ENCODE peak calls at places on chromosomes 13 and 19, in four cellular contexts. O is NB4, J is heart right ventricle, S is heart left ventricle. Z is an unnamed sample.

GRCh38 chr13:26693749-26694463 is 66.7 kb downstream of the GPR12 start:
- DNase-seq in O (no peak), J (no peak), S (no peak), Z (peak; percentile 15)

GRCh38 chr13:113843063-113843654 is 20.7 kb downstream of the GAS6 start:
- DNase-seq in O (no peak), J (no peak), S (no peak), Z (no peak)

GRCh38 chr19:14404322-14404721 is 14.8 kb downstream of the DDX39A start:
- DNase-seq in O (no peak), J (no peak), S (no peak), Z (no peak)

GRCh38 chr13:48615017-48615416 is 38.7 kb upstream of the CYSLTR2 start:
- DNase-seq in O (peak; percentile 68), J (no peak), S (no peak), Z (no peak)

GRCh38 chr13:111079375-111079774 is 35.7 kb upstream of the ARHGEF7 start:
- DNase-seq in O (no peak), J (no peak), S (no peak), Z (no peak)

GRCh38 chr13:24834902-24835510 is 71.0 kb downstream of the RNF17 start:
- DNase-seq in O (no peak), J (no peak), S (no peak), Z (peak; percentile 24)

GRCh38 chr13:107192289-107192688 is 624.4 kb upstream of the ARGLU1 start:
- DNase-seq in O (no peak), J (no peak), S (no peak), Z (no peak)

GRCh38 chr13:109336730-109337129 is 449.7 kb downstream of the IRS2 start:
- DNase-seq in O (no peak), J (no peak), S (no peak), Z (peak; percentile 19)

GRCh38 chr13:99985243-99985874 is 3.8 kb downstream of the ZIC2 start:
- DNase-seq in O (peak; percentile 78), J (no peak), S (no peak), Z (no peak)

GRCh38 chr13:21078501-21078900 is 17.1 kb upstream of the LATS2 start:
- DNase-seq in O (no peak), J (no peak), S (no peak), Z (no peak)

GRCh38 chr13:109684836-109685602 is 101.4 kb downstream of the IRS2 start:
- DNase-seq in O (no peak), J (peak; percentile 30), S (peak; percentile 66), Z (peak; percentile 89)

GRCh38 chr13:44921931-44922758 is 67.1 kb downstream of the NUFIP1 start:
- DNase-seq in O (no peak), J (no peak), S (peak; percentile 53), Z (peak; percentile 92)

GRCh38 chr13:20231839-20232555 is at the start of gene GJB6:
- DNase-seq in O (no peak), J (no peak), S (no peak), Z (no peak)

GRCh38 chr13:25037057-25037813 is 58.7 kb upstream of the PABPC3 start:
- DNase-seq in O (peak; percentile 73), J (no peak), S (no peak), Z (peak; percentile 79)

GRCh38 chr19:14354445-14354844 is 26.8 kb upstream of the ADGRE5 start:
- DNase-seq in O (no peak), J (no peak), S (no peak), Z (no peak)

GRCh38 chr13:27446986-27447583 is 3.3 kb downstream of the MTIF3 start:
- DNase-seq in O (no peak), J (no peak), S (no peak), Z (no peak)

GRCh38 chr19:42406111-42406510 is 16.0 kb upstream of the CNFN start:
- DNase-seq in O (no peak), J (no peak), S (no peak), Z (no peak)

GRCh38 chr19:12985049-12985776 is 10.1 kb upstream of the NFIX start:
- DNase-seq in O (peak; percentile 70), J (peak; percentile 51), S (peak; percentile 70), Z (no peak)

GRCh38 chr13:90414691-90415596 is 932.5 kb upstream of the MIR17HG start:
- DNase-seq in O (peak; percentile 12), J (no peak), S (no peak), Z (peak; percentile 72)

GRCh38 chr13:57857945-57858344 is 226.4 kb downstream of the PCDH17 start:
- DNase-seq in O (no peak), J (no peak), S (no peak), Z (no peak)

GRCh38 chr19:14347999-14348889 is 33.0 kb upstream of the ADGRE5 start:
- DNase-seq in O (peak; percentile 66), J (peak; percentile 75), S (peak; percentile 58), Z (peak; percentile 66)

GRCh38 chr19:35002037-35002535 is 2.0 kb downstream of the GRAMD1A start:
- DNase-seq in O (no peak), J (no peak), S (no peak), Z (no peak)

GRCh38 chr13:75968103-75968838 is 332.1 kb downstream of the LMO7 start:
- DNase-seq in O (no peak), J (no peak), S (no peak), Z (peak; percentile 80)

GRCh38 chr13:100895656-100896055 is 221.1 kb upstream of the TMTC4 start:
- DNase-seq in O (no peak), J (no peak), S (no peak), Z (no peak)

GRCh38 chr19:51422053-51422448 is 4.6 kb upstream of the SIGLEC10 start:
- DNase-seq in O (peak; percentile 88), J (peak; percentile 86), S (peak; percentile 81), Z (peak; percentile 80)

GRCh38 chr13:75458696-75459422 is 23.1 kb downstream of the TBC1D4 start:
- DNase-seq in O (no peak), J (peak; percentile 56), S (peak; percentile 81), Z (no peak)

GRCh38 chr19:35774274-35775045 is 904 bp upstream of the ARHGAP33 start:
- DNase-seq in O (no peak), J (no peak), S (no peak), Z (no peak)

GRCh38 chr13:112448621-112449544 is 72.7 kb downstream of the SPACA7 start:
- DNase-seq in O (no peak), J (no peak), S (no peak), Z (no peak)

GRCh38 chr13:42968906-42969305 is 23.1 kb downstream of the EPSTI1 start:
- DNase-seq in O (no peak), J (no peak), S (no peak), Z (no peak)

GRCh38 chr19:15291089-15291488 is 41.2 kb downstream of the BRD4 start:
- DNase-seq in O (no peak), J (no peak), S (no peak), Z (no peak)

GRCh38 chr13:73967397-73968165 is 166.6 kb downstream of the KLF12 start:
- DNase-seq in O (no peak), J (no peak), S (no peak), Z (no peak)

GRCh38 chr13:76917096-76917495 is 30.9 kb upstream of the KCTD12 start:
- DNase-seq in O (no peak), J (no peak), S (no peak), Z (peak; percentile 46)

GRCh38 chr19:40756502-40757110 is 5.6 kb downstream of the SNRPA start:
- DNase-seq in O (no peak), J (no peak), S (no peak), Z (no peak)

GRCh38 chr13:37138917-37139316 is 33.5 kb upstream of the CSNK1A1L start:
- DNase-seq in O (no peak), J (no peak), S (no peak), Z (no peak)

GRCh38 chr19:10811391-10812111 is 24.5 kb downstream of the TMED1 start:
- DNase-seq in O (no peak), J (no peak), S (no peak), Z (no peak)
- TF ChIP-seq CTCF in O (no peak), J (no peak), S (no peak), Z (no peak)

GRCh38 chr19:18542936-18543813 is at the start of gene FKBP8:
- DNase-seq in O (peak; percentile 90), J (peak; percentile 96), S (peak; percentile 95), Z (peak; percentile 87)

GRCh38 chr19:18539372-18539771 is 4.0 kb downstream of the FKBP8 start:
- DNase-seq in O (no peak), J (no peak), S (no peak), Z (no peak)

GRCh38 chr19:18541992-18542935 is 1.1 kb downstream of the FKBP8 start:
- DNase-seq in O (peak; percentile 23), J (no peak), S (no peak), Z (no peak)

GRCh38 chr19:18541258-18541991 is 1.9 kb downstream of the FKBP8 start:
- DNase-seq in O (no peak), J (no peak), S (no peak), Z (no peak)

DNA sequence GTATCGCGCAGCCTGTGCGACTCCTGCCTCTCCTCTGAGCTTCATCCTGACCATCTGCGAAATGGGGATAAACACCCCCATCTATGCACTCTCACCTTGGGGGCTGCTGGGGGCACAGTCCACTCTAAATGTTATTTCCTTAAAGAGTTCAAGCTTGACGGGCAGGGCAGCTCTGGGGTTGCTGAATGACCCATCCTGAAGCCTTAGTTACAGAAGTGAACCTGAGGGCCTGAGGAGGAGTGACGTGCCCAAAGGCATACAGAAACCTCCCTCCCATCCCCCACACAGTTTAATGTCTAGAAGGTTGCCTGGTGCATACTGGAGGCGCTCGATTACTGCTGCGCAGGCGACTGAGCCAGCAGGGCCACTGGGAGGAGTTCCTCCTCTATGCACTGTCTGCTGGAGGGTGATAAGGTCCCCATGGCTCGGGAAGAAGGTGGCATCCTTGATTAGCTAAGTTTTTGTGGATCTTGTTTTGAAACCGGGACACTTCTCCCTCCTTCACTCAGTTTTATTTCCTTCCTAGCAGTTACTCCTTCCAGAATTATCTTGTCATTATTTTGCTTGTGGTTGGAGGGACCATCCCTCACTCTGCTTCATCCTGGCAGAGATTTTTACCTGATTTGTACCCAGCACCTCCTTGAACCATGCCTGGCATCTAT is 572 bp upstream of the FKBP8 start:
- DNase-seq in O (peak; percentile 84), J (peak; percentile 33), S (peak; percentile 59), Z (peak; percentile 85)
- TF ChIP-seq CTCF in O (no peak), J (no peak), S (no peak), Z (no peak)

GRCh38 chr13:23709521-23709920 is 139.3 kb downstream of the TNFRSF19 start:
- DNase-seq in O (no peak), J (no peak), S (no peak), Z (no peak)
- TF ChIP-seq CTCF in O (no peak), J (peak; percentile 20), S (no peak), Z (no peak)

DNA sequence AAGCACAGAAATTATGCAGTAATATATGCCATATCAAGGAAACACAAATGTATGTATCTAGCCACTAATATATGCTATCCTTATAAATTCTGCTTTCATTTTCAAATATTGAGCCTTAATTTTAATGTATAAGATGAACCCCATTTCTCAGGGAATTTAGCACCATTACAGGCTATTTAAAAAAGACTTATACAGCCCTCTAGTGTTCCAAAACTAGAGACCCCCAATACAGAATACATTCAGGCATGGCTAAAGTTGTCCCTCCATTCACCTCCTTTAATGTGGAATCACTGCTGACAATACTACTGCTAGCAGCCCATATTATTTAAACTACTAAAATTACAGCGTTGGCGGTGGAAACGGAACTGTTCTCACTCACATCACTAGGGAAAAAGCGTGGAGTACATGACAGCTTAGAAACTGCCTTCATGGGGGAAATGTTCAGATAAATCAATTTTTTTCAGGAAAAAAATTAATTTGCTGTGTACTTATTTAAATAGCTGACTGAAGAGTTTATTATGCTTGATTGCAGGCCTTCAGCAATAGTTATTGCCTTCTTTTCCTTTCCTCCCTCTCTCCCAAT is 541.0 kb downstream of the PCDH9 start:
- DNase-seq in O (no peak), J (no peak), S (no peak), Z (no peak)
- TF ChIP-seq CTCF in O (no peak), J (no peak), S (no peak), Z (peak; percentile 22)